ENCODE peak calls at places on chromosomes 11 and 22, in six cellular contexts. S is endothelial cell of umbilical vein, U is hepatocyte, L is GM23248, I is GM12878, V is H9. F is an unnamed sample.

GRCh38 chr11:26730711-26731460 is 9.0 kb upstream of the SLC5A12 start:
- DNase-seq in S (no peak), U (peak; percentile 16), L (peak; percentile 58), I (no peak), V (no peak), F (no peak)

GRCh38 chr11:19173004-19173689 is 28.6 kb downstream of the CSRP3 start:
- DNase-seq in S (no peak), U (no peak), L (no peak), I (no peak), V (no peak), F (no peak)

GRCh38 chr22:36395061-36395849 is 7.5 kb upstream of the MYH9 start:
- DNase-seq in S (no peak), U (no peak), L (no peak), I (no peak), V (no peak), F (no peak)

GRCh38 chr22:41341990-41342389 is 39.8 kb upstream of the TEF start:
- DNase-seq in S (no peak), U (no peak), L (no peak), I (peak; percentile 13), V (no peak), F (peak; percentile 29)

GRCh38 chr22:25668437-25668836 is 73.6 kb upstream of the MYO18B start:
- DNase-seq in S (peak; percentile 4), U (no peak), L (peak; percentile 44), I (no peak), V (no peak), F (no peak)

GRCh38 chr22:19717181-19717580 is 2.9 kb downstream of the SEPTIN5 start:
- DNase-seq in S (no peak), U (no peak), L (no peak), I (no peak), V (no peak), F (no peak)

GRCh38 chr22:33776491-33776890 is 143.8 kb downstream of the LARGE1 start:
- DNase-seq in S (no peak), U (no peak), L (no peak), I (no peak), V (no peak), F (no peak)

GRCh38 chr22:17817079-17817478 is 42.8 kb upstream of the BID start:
- DNase-seq in S (no peak), U (no peak), L (no peak), I (no peak), V (no peak), F (no peak)

GRCh38 chr11:91947215-91947614 is 277.4 kb upstream of the FAT3 start:
- DNase-seq in S (peak; percentile 42), U (no peak), L (peak; percentile 34), I (no peak), V (no peak), F (peak; percentile 36)

GRCh38 chr11:67289651-67290479 is 762 bp downstream of the ANKRD13D start:
- DNase-seq in S (peak; percentile 19), U (no peak), L (peak; percentile 57), I (no peak), V (no peak), F (no peak)

GRCh38 chr11:94786264-94787126 is 18.3 kb downstream of the AMOTL1 start:
- DNase-seq in S (peak; percentile 63), U (no peak), L (peak; percentile 52), I (no peak), V (peak; percentile 66), F (peak; percentile 15)

GRCh38 chr22:39906207-39906606 is 5.3 kb downstream of the GRAP2 start:
- DNase-seq in S (no peak), U (no peak), L (no peak), I (no peak), V (no peak), F (no peak)
- H3K79me2 ChIP-seq in S (no peaks in the 10 kb centered on the region), U (no peaks in the 10 kb centered on the region), L (no peaks in the 10 kb centered on the region), I (peaks cover 98% of the 10 kb centered on the region), V (no peaks in the 10 kb centered on the region), F (no peaks in the 10 kb centered on the region)

GRCh38 chr22:46846832-46847355 is 84.4 kb downstream of the TBC1D22A start:
- DNase-seq in S (no peak), U (no peak), L (no peak), I (no peak), V (no peak), F (no peak)

GRCh38 chr22:46849951-46850350 is 87.5 kb downstream of the TBC1D22A start:
- DNase-seq in S (no peak), U (no peak), L (no peak), I (no peak), V (no peak), F (no peak)

GRCh38 chr22:46851311-46851710 is 88.9 kb downstream of the TBC1D22A start:
- DNase-seq in S (no peak), U (no peak), L (no peak), I (no peak), V (no peak), F (no peak)

GRCh38 chr22:46848227-46848626 is 85.8 kb downstream of the TBC1D22A start:
- DNase-seq in S (no peak), U (no peak), L (peak; percentile 38), I (no peak), V (no peak), F (no peak)

DNA sequence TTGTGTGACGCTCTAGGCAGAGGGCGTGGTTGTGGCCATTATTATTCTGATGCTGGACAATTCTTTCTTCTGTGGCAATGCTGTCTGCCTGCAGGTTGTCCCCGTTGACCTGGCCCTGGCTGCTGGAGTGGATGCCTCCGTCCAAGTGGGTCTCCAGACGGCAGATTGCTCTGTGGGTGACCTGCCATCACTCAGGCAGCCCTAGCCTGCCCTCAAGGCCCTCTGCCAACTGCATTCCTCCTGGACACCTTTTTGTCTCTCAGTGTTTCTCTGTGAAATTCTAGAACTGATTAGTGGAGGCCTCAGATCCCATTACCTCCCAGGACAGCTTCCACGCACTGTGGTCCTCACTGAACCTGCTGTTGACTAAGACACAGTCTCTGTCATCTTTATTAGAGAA is 86.7 kb downstream of the TBC1D22A start:
- DNase-seq in S (no peak), U (no peak), L (no peak), I (no peak), V (no peak), F (no peak)
- H3K79me2 ChIP-seq in S (peaks cover 4% of the 10 kb centered on the region), U (peaks cover 7% of the 10 kb centered on the region), L (peaks cover 38% of the 10 kb centered on the region), I (no peaks in the 10 kb centered on the region), V (no peaks in the 10 kb centered on the region), F (peaks cover 46% of the 10 kb centered on the region)

GRCh38 chr11:61812736-61813411 is 3.9 kb downstream of the FADS1 start:
- DNase-seq in S (no peak), U (no peak), L (no peak), I (no peak), V (no peak), F (no peak)
- H3K79me2 ChIP-seq in S (peaks cover 20% of the 10 kb centered on the region), U (peaks cover 22% of the 10 kb centered on the region), L (no peaks in the 10 kb centered on the region), I (peaks cover 21% of the 10 kb centered on the region), V (peaks cover 2% of the 10 kb centered on the region), F (no peaks in the 10 kb centered on the region)

GRCh38 chr22:31492151-31492550 is 2.5 kb upstream of the EIF4ENIF1 start:
- DNase-seq in S (no peak), U (no peak), L (no peak), I (no peak), V (no peak), F (no peak)
- H3K79me2 ChIP-seq in S (peaks cover 27% of the 10 kb centered on the region), U (peaks cover 42% of the 10 kb centered on the region), L (peaks cover 44% of the 10 kb centered on the region), I (peaks cover 47% of the 10 kb centered on the region), V (peaks cover under 1% of the 10 kb centered on the region), F (peaks cover 32% of the 10 kb centered on the region)

GRCh38 chr11:12402691-12403120 is 25.3 kb downstream of the PARVA start:
- DNase-seq in S (no peak), U (no peak), L (no peak), I (no peak), V (no peak), F (no peak)
- H3K79me2 ChIP-seq in S (peaks cover 47% of the 10 kb centered on the region), U (peaks cover 90% of the 10 kb centered on the region), L (peaks cover 98% of the 10 kb centered on the region), I (no peaks in the 10 kb centered on the region), V (no peaks in the 10 kb centered on the region), F (no peaks in the 10 kb centered on the region)

DNA sequence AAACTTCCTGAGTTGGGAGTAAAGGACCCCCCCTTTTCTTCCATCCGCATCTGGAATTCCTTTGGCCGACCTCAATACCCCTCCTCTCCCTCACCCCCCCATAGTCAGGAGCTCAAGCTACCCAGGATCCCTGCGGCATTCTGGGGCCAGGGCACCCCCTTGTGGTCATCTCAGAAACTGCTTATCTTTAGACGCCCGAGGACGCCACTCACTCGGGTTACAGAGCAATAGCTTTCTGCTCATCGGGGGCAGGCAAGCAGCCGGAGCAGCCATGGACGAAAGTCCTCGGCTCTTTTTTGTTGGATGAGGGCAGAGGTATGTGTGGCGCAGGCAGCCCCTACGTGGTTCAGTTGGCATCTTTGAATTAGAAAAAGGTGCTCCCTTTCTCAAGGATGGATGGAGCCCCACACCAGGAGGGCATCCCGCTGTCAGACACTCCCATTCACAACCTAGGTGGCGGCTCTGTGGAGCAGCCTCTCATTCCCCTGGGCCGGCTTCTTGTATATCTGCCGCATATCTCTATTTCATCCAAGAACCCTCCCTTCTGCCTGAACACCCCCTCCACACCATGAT is 2.3 kb downstream of the C1QTNF5 start:
- DNase-seq in S (peak; percentile 90), U (peak; percentile 91), L (peak; percentile 81), I (no peak), V (peak; percentile 89), F (peak; percentile 73)
- H3K79me2 ChIP-seq in S (peaks cover 23% of the 10 kb centered on the region), U (peaks cover 20% of the 10 kb centered on the region), L (peaks cover 28% of the 10 kb centered on the region), I (peaks cover 13% of the 10 kb centered on the region), V (peaks cover 13% of the 10 kb centered on the region), F (peaks cover 17% of the 10 kb centered on the region)

GRCh38 chr11:44108260-44108659 is 12.8 kb downstream of the EXT2 start:
- DNase-seq in S (no peak), U (no peak), L (no peak), I (no peak), V (no peak), F (no peak)
- H3K79me2 ChIP-seq in S (no peaks in the 10 kb centered on the region), U (peaks cover 15% of the 10 kb centered on the region), L (peaks cover 11% of the 10 kb centered on the region), I (no peaks in the 10 kb centered on the region), V (no peaks in the 10 kb centered on the region), F (no peaks in the 10 kb centered on the region)